ENCODE peak calls at places on chromosomes 1 and 21, in six cellular contexts. V, G, Y, J, O and E are unnamed samples.

GRCh38 chr1:23367791-23368561 is 1.7 kb downstream of the ZNF436 start:
- DNase-seq in V (peak), G (peak), Y (peak), J (peak), O (peak), E (peak)

GRCh38 chr1:84611796-84612195 is 37.6 kb upstream of the CTBS start:
- DNase-seq in V (no peak), G (no peak), Y (no peak), J (no peak), O (no peak), E (no peak)

GRCh38 chr1:204463125-204464060 is 31.2 kb downstream of the PIK3C2B start:
- DNase-seq in V (no peak), G (no peak), Y (no peak), J (no peak), O (no peak), E (no peak)

GRCh38 chr1:24935196-24935526 is 5.1 kb upstream of the RUNX3 start:
- DNase-seq in V (no peak), G (no peak), Y (no peak), J (no peak), O (no peak), E (no peak)

GRCh38 chr1:54768093-54768492 is 3.8 kb upstream of the PARS2 start:
- DNase-seq in V (no peak), G (peak), Y (no peak), J (no peak), O (no peak), E (no peak)

GRCh38 chr1:226304291-226304955 is 4.5 kb downstream of the LIN9 start:
- DNase-seq in V (no peak), G (no peak), Y (no peak), J (no peak), O (no peak), E (no peak)

GRCh38 chr1:227883073-227883520 is 64.6 kb downstream of the WNT9A start:
- DNase-seq in V (no peak), G (no peak), Y (peak), J (no peak), O (no peak), E (peak)

GRCh38 chr1:236020359-236021000 is 44.4 kb downstream of the NID1 start:
- DNase-seq in V (no peak), G (no peak), Y (no peak), J (no peak), O (no peak), E (no peak)

GRCh38 chr1:39826583-39826982 is 37.9 kb upstream of the BMP8B start:
- DNase-seq in V (no peak), G (peak), Y (no peak), J (no peak), O (no peak), E (no peak)

GRCh38 chr1:174568551-174568950 is 120.8 kb downstream of the GPR52 start:
- DNase-seq in V (no peak), G (no peak), Y (no peak), J (no peak), O (no peak), E (no peak)

GRCh38 chr1:45172015-45172414 is 34.4 kb downstream of the ZSWIM5 start:
- DNase-seq in V (no peak), G (no peak), Y (no peak), J (no peak), O (no peak), E (no peak)

GRCh38 chr1:54094001-54094729 is 40.8 kb downstream of the TCEANC2 start:
- DNase-seq in V (no peak), G (no peak), Y (no peak), J (no peak), O (no peak), E (no peak)

GRCh38 chr1:21165076-21165475 is 11.6 kb downstream of the EIF4G3 start:
- DNase-seq in V (no peak), G (no peak), Y (no peak), J (no peak), O (no peak), E (no peak)

GRCh38 chr21:32562426-32562825 is 22.9 kb downstream of the TCP10L start:
- DNase-seq in V (peak), G (peak), Y (no peak), J (no peak), O (no peak), E (no peak)

GRCh38 chr1:173122958-173123852 is 72.5 kb upstream of the TNFSF18 start:
- DNase-seq in V (no peak), G (peak), Y (no peak), J (no peak), O (no peak), E (peak)

GRCh38 chr1:56573311-56573710 is 6.1 kb downstream of the PLPP3 start:
- DNase-seq in V (no peak), G (no peak), Y (no peak), J (no peak), O (no peak), E (no peak)

GRCh38 chr1:96474985-96475743 is 246.4 kb upstream of the PTBP2 start:
- DNase-seq in V (no peak), G (no peak), Y (no peak), J (no peak), O (no peak), E (no peak)

GRCh38 chr1:22154063-22154462 is 11.2 kb upstream of the WNT4 start:
- DNase-seq in V (no peak), G (no peak), Y (no peak), J (no peak), O (no peak), E (no peak)

GRCh38 chr1:91744973-91745648 is 140.8 kb downstream of the TGFBR3 start:
- DNase-seq in V (no peak), G (no peak), Y (no peak), J (no peak), O (no peak), E (no peak)

GRCh38 chr21:29805110-29805509 is 134.7 kb downstream of the GRIK1 start:
- DNase-seq in V (no peak), G (no peak), Y (no peak), J (no peak), O (no peak), E (no peak)

GRCh38 chr1:61781151-61781550 is 38.9 kb downstream of the PATJ start:
- DNase-seq in V (no peak), G (no peak), Y (no peak), J (no peak), O (no peak), E (no peak)

GRCh38 chr1:162973381-162973795 is 95.8 kb upstream of the RGS4 start:
- DNase-seq in V (no peak), G (no peak), Y (no peak), J (no peak), O (no peak), E (no peak)

GRCh38 chr1:182170941-182171461 is 109.5 kb upstream of the ZNF648 start:
- DNase-seq in V (no peak), G (no peak), Y (no peak), J (no peak), O (no peak), E (peak)

GRCh38 chr1:15244813-15245212 is 2.2 kb upstream of the FHAD1 start:
- DNase-seq in V (no peak), G (no peak), Y (no peak), J (no peak), O (no peak), E (no peak)

GRCh38 chr1:190259424-190259823 is 218.2 kb downstream of the BRINP3 start:
- DNase-seq in V (no peak), G (no peak), Y (no peak), J (no peak), O (no peak), E (no peak)

GRCh38 chr21:34670962-34671348 is 2.2 kb downstream of the CLIC6 start:
- DNase-seq in V (no peak), G (no peak), Y (no peak), J (no peak), O (no peak), E (no peak)

GRCh38 chr1:77202746-77203145 is 16.5 kb downstream of the PIGK start:
- DNase-seq in V (no peak), G (no peak), Y (no peak), J (no peak), O (no peak), E (no peak)

GRCh38 chr21:25953659-25954058 is 216.9 kb downstream of the APP start:
- DNase-seq in V (no peak), G (no peak), Y (no peak), J (no peak), O (no peak), E (no peak)

GRCh38 chr1:183276386-183276785 is 90.3 kb downstream of the LAMC2 start:
- DNase-seq in V (no peak), G (no peak), Y (no peak), J (no peak), O (no peak), E (no peak)

GRCh38 chr1:9687876-9688582 is 36.5 kb downstream of the PIK3CD start:
- DNase-seq in V (no peak), G (peak), Y (no peak), J (no peak), O (no peak), E (no peak)

GRCh38 chr1:184150776-184151531 is 99.4 kb downstream of the TSEN15 start:
- DNase-seq in V (no peak), G (no peak), Y (no peak), J (no peak), O (no peak), E (no peak)

GRCh38 chr1:3777647-3778589 is 5.4 kb downstream of the SMIM1 start:
- DNase-seq in V (no peak), G (no peak), Y (no peak), J (no peak), O (no peak), E (no peak)

GRCh38 chr1:55524013-55524412 is 308.8 kb upstream of the USP24 start:
- DNase-seq in V (no peak), G (no peak), Y (no peak), J (no peak), O (no peak), E (no peak)

GRCh38 chr1:54973205-54973921 is 7.1 kb upstream of the TMEM61 start:
- DNase-seq in V (no peak), G (peak), Y (no peak), J (no peak), O (no peak), E (no peak)

GRCh38 chr1:81920245-81920740 is 119.6 kb downstream of the ADGRL2 start:
- DNase-seq in V (no peak), G (peak), Y (no peak), J (no peak), O (no peak), E (no peak)

GRCh38 chr21:45612096-45613019 is 31.2 kb upstream of the PCBP3 start:
- DNase-seq in V (no peak), G (no peak), Y (peak), J (no peak), O (no peak), E (no peak)

GRCh38 chr1:26046313-26047031 is 554 bp upstream of the SLC30A2 start:
- DNase-seq in V (no peak), G (no peak), Y (no peak), J (no peak), O (no peak), E (no peak)

GRCh38 chr1:146013566-146013937 is 8.0 kb downstream of the HJV start:
- DNase-seq in V (no peak), G (no peak), Y (no peak), J (no peak), O (no peak), E (no peak)

GRCh38 chr1:68378296-68379084 is 71.3 kb downstream of the RPE65 start:
- DNase-seq in V (no peak), G (no peak), Y (no peak), J (no peak), O (no peak), E (no peak)